ENCODE peak calls at places on chromosomes 11 and 22, in four cellular contexts. One of them, this sample, is unnamed.

GRCh38 chr11:107882095-107882820 is 23.7 kb upstream of the SLC35F2 start:
- DNase-seq in iris pigment epithelial cell: no peak
- DNase-seq in NCI-H2171 treated with DMSO at 0.1 percent for 48 hours: peak; percentile 38
- DNase-seq in astrocyte of the spinal cord: no peak
- DNase-seq in this sample: no peak

GRCh38 chr22:39290724-39291161 is 28.7 kb downstream of the RPL3 start:
- DNase-seq in NCI-H2171 treated with DMSO at 0.1 percent for 48 hours: no peak
- DNase-seq in iris pigment epithelial cell: peak; percentile 84
- DNase-seq in astrocyte of the spinal cord: peak; percentile 75
- DNase-seq in this sample: no peak

GRCh38 chr22:42686756-42687491 is 33.7 kb downstream of the A4GALT start:
- DNase-seq in iris pigment epithelial cell: no peak
- DNase-seq in astrocyte of the spinal cord: no peak
- DNase-seq in NCI-H2171 treated with DMSO at 0.1 percent for 48 hours: no peak
- DNase-seq in this sample: no peak

GRCh38 chr11:3132271-3132781 is 32.8 kb downstream of the OSBPL5 start:
- DNase-seq in NCI-H2171 treated with DMSO at 0.1 percent for 48 hours: no peak
- DNase-seq in iris pigment epithelial cell: no peak
- DNase-seq in astrocyte of the spinal cord: no peak
- DNase-seq in this sample: no peak

GRCh38 chr11:65403607-65404121 is 17.2 kb downstream of the FRMD8 start:
- DNase-seq in astrocyte of the spinal cord: no peak
- DNase-seq in NCI-H2171 treated with DMSO at 0.1 percent for 48 hours: no peak
- DNase-seq in iris pigment epithelial cell: no peak
- DNase-seq in this sample: no peak

GRCh38 chr11:69035959-69036340 is 12.8 kb upstream of the TPCN2 start:
- DNase-seq in NCI-H2171 treated with DMSO at 0.1 percent for 48 hours: no peak
- DNase-seq in iris pigment epithelial cell: no peak
- DNase-seq in astrocyte of the spinal cord: no peak
- DNase-seq in this sample: no peak

GRCh38 chr22:44392446-44392921 is 79.7 kb upstream of the SHISAL1 start:
- DNase-seq in astrocyte of the spinal cord: no peak
- DNase-seq in NCI-H2171 treated with DMSO at 0.1 percent for 48 hours: no peak
- DNase-seq in iris pigment epithelial cell: no peak
- DNase-seq in this sample: no peak

GRCh38 chr22:46572911-46573780 is 35.7 kb upstream of the CELSR1 start:
- DNase-seq in NCI-H2171 treated with DMSO at 0.1 percent for 48 hours: no peak
- DNase-seq in iris pigment epithelial cell: no peak
- DNase-seq in astrocyte of the spinal cord: no peak
- DNase-seq in this sample: no peak

GRCh38 chr11:40405614-40406013 is 1053.8 kb downstream of the LRRC4C start:
- DNase-seq in NCI-H2171 treated with DMSO at 0.1 percent for 48 hours: no peak
- DNase-seq in iris pigment epithelial cell: no peak
- DNase-seq in astrocyte of the spinal cord: no peak
- DNase-seq in this sample: no peak

GRCh38 chr11:114284021-114284420 is 12.2 kb upstream of the NNMT start:
- DNase-seq in iris pigment epithelial cell: no peak
- DNase-seq in NCI-H2171 treated with DMSO at 0.1 percent for 48 hours: peak; percentile 84
- DNase-seq in astrocyte of the spinal cord: no peak
- DNase-seq in this sample: peak; percentile 34

GRCh38 chr11:70095541-70096252 is 17.6 kb downstream of the ANO1 start:
- DNase-seq in NCI-H2171 treated with DMSO at 0.1 percent for 48 hours: no peak
- DNase-seq in iris pigment epithelial cell: no peak
- DNase-seq in astrocyte of the spinal cord: no peak
- DNase-seq in this sample: no peak

GRCh38 chr11:110219011-110219785 is 77.2 kb downstream of the RDX start:
- DNase-seq in iris pigment epithelial cell: peak; percentile 65
- DNase-seq in NCI-H2171 treated with DMSO at 0.1 percent for 48 hours: no peak
- DNase-seq in astrocyte of the spinal cord: peak; percentile 23
- DNase-seq in this sample: no peak

GRCh38 chr11:69545976-69546617 is 64.6 kb downstream of the LINC01488 start:
- DNase-seq in iris pigment epithelial cell: no peak
- DNase-seq in NCI-H2171 treated with DMSO at 0.1 percent for 48 hours: no peak
- DNase-seq in astrocyte of the spinal cord: no peak
- DNase-seq in this sample: no peak

GRCh38 chr11:34215806-34216453 is 110.5 kb downstream of the NAT10 start:
- DNase-seq in iris pigment epithelial cell: peak; percentile 27
- DNase-seq in astrocyte of the spinal cord: no peak
- DNase-seq in NCI-H2171 treated with DMSO at 0.1 percent for 48 hours: no peak
- DNase-seq in this sample: no peak

GRCh38 chr11:78548911-78549572 is 25.6 kb downstream of the NARS2 start:
- DNase-seq in iris pigment epithelial cell: no peak
- DNase-seq in astrocyte of the spinal cord: no peak
- DNase-seq in NCI-H2171 treated with DMSO at 0.1 percent for 48 hours: no peak
- DNase-seq in this sample: no peak

GRCh38 chr11:76316726-76317125 is 64.2 kb downstream of the THAP12 start:
- DNase-seq in iris pigment epithelial cell: no peak
- DNase-seq in NCI-H2171 treated with DMSO at 0.1 percent for 48 hours: no peak
- DNase-seq in astrocyte of the spinal cord: no peak
- DNase-seq in this sample: no peak

GRCh38 chr11:2716376-2717095 is 16.7 kb upstream of the KCNQ1OT1 start:
- DNase-seq in astrocyte of the spinal cord: no peak
- DNase-seq in iris pigment epithelial cell: no peak
- DNase-seq in NCI-H2171 treated with DMSO at 0.1 percent for 48 hours: no peak
- DNase-seq in this sample: no peak

GRCh38 chr22:46137218-46137766 is 13.0 kb upstream of the PPARA start:
- DNase-seq in iris pigment epithelial cell: no peak
- DNase-seq in NCI-H2171 treated with DMSO at 0.1 percent for 48 hours: no peak
- DNase-seq in astrocyte of the spinal cord: no peak
- DNase-seq in this sample: no peak

GRCh38 chr11:11845066-11845465 is 3.3 kb downstream of the USP47 start:
- DNase-seq in iris pigment epithelial cell: no peak
- DNase-seq in astrocyte of the spinal cord: no peak
- DNase-seq in NCI-H2171 treated with DMSO at 0.1 percent for 48 hours: no peak
- DNase-seq in this sample: peak; percentile 38

GRCh38 chr22:46012182-46012880 is 35.4 kb upstream of the WNT7B start:
- DNase-seq in NCI-H2171 treated with DMSO at 0.1 percent for 48 hours: no peak
- DNase-seq in astrocyte of the spinal cord: no peak
- DNase-seq in iris pigment epithelial cell: no peak
- DNase-seq in this sample: no peak

GRCh38 chr11:73175551-73176144 is 33.5 kb upstream of the FCHSD2 start:
- DNase-seq in astrocyte of the spinal cord: no peak
- DNase-seq in iris pigment epithelial cell: no peak
- DNase-seq in NCI-H2171 treated with DMSO at 0.1 percent for 48 hours: no peak
- DNase-seq in this sample: no peak

GRCh38 chr11:10305262-10305963 is 540 bp downstream of the ADM start:
- DNase-seq in astrocyte of the spinal cord: peak; percentile 32
- DNase-seq in iris pigment epithelial cell: no peak
- DNase-seq in NCI-H2171 treated with DMSO at 0.1 percent for 48 hours: peak; percentile 23
- DNase-seq in this sample: no peak

GRCh38 chr22:23509571-23510302 is 70.4 kb downstream of the IGLL1 start:
- DNase-seq in iris pigment epithelial cell: peak; percentile 45
- DNase-seq in NCI-H2171 treated with DMSO at 0.1 percent for 48 hours: no peak
- DNase-seq in astrocyte of the spinal cord: peak; percentile 83
- DNase-seq in this sample: no peak

GRCh38 chr11:115629456-115630015 is 125.3 kb upstream of the CADM1 start:
- DNase-seq in NCI-H2171 treated with DMSO at 0.1 percent for 48 hours: no peak
- DNase-seq in astrocyte of the spinal cord: no peak
- DNase-seq in iris pigment epithelial cell: no peak
- DNase-seq in this sample: no peak

GRCh38 chr11:119046489-119046888 is 10.5 kb downstream of the HYOU1 start:
- DNase-seq in iris pigment epithelial cell: no peak
- DNase-seq in NCI-H2171 treated with DMSO at 0.1 percent for 48 hours: no peak
- DNase-seq in astrocyte of the spinal cord: no peak
- DNase-seq in this sample: no peak

GRCh38 chr11:128884703-128885338 is 6.3 kb upstream of the KCNJ5 start:
- DNase-seq in astrocyte of the spinal cord: peak; percentile 70
- DNase-seq in NCI-H2171 treated with DMSO at 0.1 percent for 48 hours: peak; percentile 42
- DNase-seq in iris pigment epithelial cell: peak; percentile 64
- DNase-seq in this sample: peak; percentile 74

GRCh38 chr11:11620251-11620965 is 1.4 kb downstream of the GALNT18 start:
- DNase-seq in NCI-H2171 treated with DMSO at 0.1 percent for 48 hours: peak; percentile 25
- DNase-seq in astrocyte of the spinal cord: peak; percentile 2
- DNase-seq in iris pigment epithelial cell: no peak
- DNase-seq in this sample: peak; percentile 56

GRCh38 chr22:37154925-37155712 is 5.4 kb upstream of the IL2RB start:
- DNase-seq in NCI-H2171 treated with DMSO at 0.1 percent for 48 hours: no peak
- DNase-seq in astrocyte of the spinal cord: no peak
- DNase-seq in iris pigment epithelial cell: peak; percentile 31
- DNase-seq in this sample: no peak

GRCh38 chr22:37020192-37020479 is 594 bp downstream of the MPST start:
- DNase-seq in NCI-H2171 treated with DMSO at 0.1 percent for 48 hours: peak; percentile 36
- DNase-seq in iris pigment epithelial cell: peak; percentile 66
- DNase-seq in astrocyte of the spinal cord: peak; percentile 50
- DNase-seq in this sample: no peak

GRCh38 chr11:2929511-2929879 is 275 bp upstream of the PHLDA2 start:
- DNase-seq in astrocyte of the spinal cord: peak; percentile 83
- DNase-seq in NCI-H2171 treated with DMSO at 0.1 percent for 48 hours: no peak
- DNase-seq in iris pigment epithelial cell: peak; percentile 86
- DNase-seq in this sample: peak; percentile 74

GRCh38 chr11:47127213-47127612 is 49.5 kb downstream of the ARFGAP2 start:
- DNase-seq in iris pigment epithelial cell: no peak
- DNase-seq in astrocyte of the spinal cord: no peak
- DNase-seq in NCI-H2171 treated with DMSO at 0.1 percent for 48 hours: no peak
- DNase-seq in this sample: no peak

GRCh38 chr22:19291218-19291579 is 320 bp downstream of the CLTCL1 start:
- DNase-seq in NCI-H2171 treated with DMSO at 0.1 percent for 48 hours: no peak
- DNase-seq in astrocyte of the spinal cord: peak; percentile 16
- DNase-seq in iris pigment epithelial cell: no peak
- DNase-seq in this sample: no peak

GRCh38 chr11:115439385-115439784 is 64.8 kb downstream of the CADM1 start:
- DNase-seq in iris pigment epithelial cell: peak; percentile 3
- DNase-seq in astrocyte of the spinal cord: peak; percentile 43
- DNase-seq in NCI-H2171 treated with DMSO at 0.1 percent for 48 hours: no peak
- DNase-seq in this sample: no peak

GRCh38 chr11:1753426-1754305 is 3.3 kb upstream of the IFITM10 start:
- DNase-seq in NCI-H2171 treated with DMSO at 0.1 percent for 48 hours: no peak
- DNase-seq in astrocyte of the spinal cord: no peak
- DNase-seq in iris pigment epithelial cell: no peak
- DNase-seq in this sample: no peak

GRCh38 chr11:11580012-11580411 is 41.8 kb downstream of the GALNT18 start:
- DNase-seq in iris pigment epithelial cell: no peak
- DNase-seq in NCI-H2171 treated with DMSO at 0.1 percent for 48 hours: no peak
- DNase-seq in astrocyte of the spinal cord: no peak
- DNase-seq in this sample: peak; percentile 9

GRCh38 chr11:116925050-116925449 is 87.6 kb upstream of the APOA1 start:
- DNase-seq in NCI-H2171 treated with DMSO at 0.1 percent for 48 hours: no peak
- DNase-seq in iris pigment epithelial cell: no peak
- DNase-seq in astrocyte of the spinal cord: no peak
- DNase-seq in this sample: no peak

GRCh38 chr11:16893456-16894076 is 120.6 kb downstream of the PLEKHA7 start:
- DNase-seq in astrocyte of the spinal cord: no peak
- DNase-seq in iris pigment epithelial cell: no peak
- DNase-seq in NCI-H2171 treated with DMSO at 0.1 percent for 48 hours: no peak
- DNase-seq in this sample: no peak

This sample was measured in mucosa of gallbladder.